ENCODE peak calls at places on chromosomes 1 and 21, in nine cellular contexts. Q is SK-N-SH, D is Panc1, C is spleen, R is K562, F is sigmoid colon, O is H1, H is transverse colon, S is prostate gland. A is an unnamed sample.

GRCh38 chr1:167443757-167444156 is 74.6 kb downstream of the CD247 start:
- DNase-seq in Q (no peak), D (no peak), C (no peak), R (no peak), F (no peak), O (no peak), H (no peak), S (no peak), A (no peak)

GRCh38 chr1:161907266-161907665 is 116.4 kb downstream of the OLFML2B start:
- DNase-seq in Q (no peak), D (no peak), C (no peak), R (no peak), F (no peak), O (no peak), H (no peak), S (no peak), A (no peak)

GRCh38 chr1:183567584-183567983 is 22.7 kb downstream of the NCF2 start:
- DNase-seq in Q (no peak), D (no peak), C (peak; percentile 93), R (peak; percentile 65), F (no peak), O (no peak), H (peak; percentile 63), S (no peak), A (no peak)

GRCh38 chr1:35443768-35444518 is 113.3 kb downstream of the KIAA0319L start:
- DNase-seq in Q (no peak), D (no peak), C (no peak), R (peak; percentile 30), F (no peak), O (no peak), H (no peak), S (no peak), A (no peak)

GRCh38 chr1:239672256-239672655 is 285.9 kb downstream of the CHRM3 start:
- DNase-seq in Q (no peak), D (no peak), C (no peak), R (no peak), F (no peak), O (no peak), H (no peak), S (no peak), A (no peak)

GRCh38 chr1:164576311-164577271 is 17.6 kb downstream of the PBX1 start:
- DNase-seq in Q (no peak), D (no peak), C (no peak), R (no peak), F (peak; percentile 74), O (no peak), H (no peak), S (no peak), A (peak; percentile 79)

GRCh38 chr21:29501451-29501850 is 202.7 kb downstream of the BACH1 start:
- DNase-seq in Q (no peak), D (no peak), C (no peak), R (no peak), F (no peak), O (no peak), H (no peak), S (no peak), A (no peak)

GRCh38 chr1:197671140-197671539 is 104.1 kb downstream of the DENND1B start:
- DNase-seq in Q (no peak), D (no peak), C (no peak), R (no peak), F (no peak), O (no peak), H (no peak), S (no peak), A (no peak)

GRCh38 chr1:115166531-115167091 is 77.3 kb upstream of the TSPAN2 start:
- DNase-seq in Q (no peak), D (no peak), C (no peak), R (no peak), F (no peak), O (no peak), H (no peak), S (no peak), A (no peak)

GRCh38 chr1:21292991-21293536 is 2.8 kb upstream of the ECE1 start:
- DNase-seq in Q (no peak), D (no peak), C (no peak), R (no peak), F (no peak), O (no peak), H (no peak), S (no peak), A (no peak)

GRCh38 chr1:37394574-37395464 is 79.6 kb upstream of the ZC3H12A start:
- DNase-seq in Q (peak; percentile 45), D (no peak), C (no peak), R (no peak), F (no peak), O (peak; percentile 69), H (no peak), S (no peak), A (no peak)

GRCh38 chr1:221740941-221741363 is 937 bp downstream of the DUSP10 start:
- DNase-seq in Q (peak; percentile 16), D (no peak), C (peak; percentile 78), R (no peak), F (peak; percentile 68), O (no peak), H (peak; percentile 13), S (peak; percentile 28), A (peak; percentile 51)

GRCh38 chr1:218361298-218362065 is 16.3 kb downstream of the TGFB2 start:
- DNase-seq in Q (peak; percentile 46), D (no peak), C (no peak), R (peak; percentile 22), F (no peak), O (no peak), H (no peak), S (no peak), A (no peak)

GRCh38 chr1:90925928-90926869 is 95.6 kb downstream of the ZNF644 start:
- DNase-seq in Q (no peak), D (peak; percentile 2), C (no peak), R (peak; percentile 66), F (no peak), O (peak; percentile 5), H (no peak), S (no peak), A (no peak)

GRCh38 chr1:236568285-236568894 is 35.9 kb downstream of the HEATR1 start:
- DNase-seq in Q (no peak), D (no peak), C (no peak), R (no peak), F (no peak), O (no peak), H (no peak), S (no peak), A (no peak)

GRCh38 chr1:192522673-192523072 is 52.9 kb upstream of the RGS1 start:
- DNase-seq in Q (no peak), D (no peak), C (no peak), R (no peak), F (no peak), O (no peak), H (no peak), S (no peak), A (no peak)

GRCh38 chr1:33009561-33009960 is 27.1 kb downstream of the AK2 start:
- DNase-seq in Q (no peak), D (no peak), C (no peak), R (peak; percentile 90), F (no peak), O (no peak), H (no peak), S (no peak), A (no peak)
- H3K4me1 ChIP-seq in Q (peaks cover 61% of the 10 kb centered on the region), D (peaks cover 3% of the 10 kb centered on the region), C (peaks cover 9% of the 10 kb centered on the region), R (peaks cover 7% of the 10 kb centered on the region), F (peaks cover 38% of the 10 kb centered on the region), O (peaks cover 2% of the 10 kb centered on the region), H (peaks cover 44% of the 10 kb centered on the region), S (peaks cover 20% of the 10 kb centered on the region), A (peaks cover 62% of the 10 kb centered on the region)

DNA sequence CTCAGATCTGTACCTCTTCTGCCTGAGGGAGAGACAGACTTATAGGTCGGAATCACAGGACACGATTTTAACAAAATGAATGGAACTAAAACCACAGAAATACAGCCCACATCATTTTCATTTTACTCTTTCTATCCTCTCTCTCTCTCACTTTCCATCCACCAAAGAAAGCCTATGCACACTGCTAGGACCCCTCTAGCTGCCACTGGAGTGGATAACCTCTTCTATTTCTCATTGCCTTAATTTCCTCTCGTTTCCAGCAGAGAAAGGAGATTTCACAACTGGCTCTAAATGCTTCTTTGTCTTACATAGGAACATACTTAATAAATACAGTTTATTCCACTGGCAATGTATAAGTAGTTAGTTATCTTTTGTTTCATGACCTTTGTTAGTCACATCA is 867.8 kb upstream of the ADGRL4 start:
- DNase-seq in Q (no peak), D (no peak), C (no peak), R (no peak), F (no peak), O (no peak), H (no peak), S (no peak), A (no peak)
- TF ChIP-seq POLR2AphosphoS5 in Q (no peak), D (no peak), C (no peak), R (no peak), F (no peak), O (no peak), H (no peak), S (no peak), A (no peak)

DNA sequence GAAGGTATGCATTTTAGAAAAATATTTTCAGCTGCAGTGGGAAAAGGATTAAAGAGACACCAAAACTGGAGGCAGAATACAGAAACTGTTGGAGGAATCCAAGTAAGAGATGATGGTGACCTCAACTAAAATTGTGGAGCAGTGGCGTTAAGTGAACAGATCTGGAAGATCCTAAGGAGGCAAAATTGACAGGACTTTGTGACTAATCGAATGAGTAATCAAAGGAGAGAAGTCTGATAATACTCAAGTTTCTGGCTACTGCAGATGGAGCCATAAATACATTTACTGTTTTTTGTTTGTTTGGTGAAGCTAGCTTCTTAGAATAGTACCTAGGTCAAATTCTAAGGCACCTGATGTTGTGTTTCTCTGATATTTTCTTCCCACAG is 3.1 kb downstream of the CTBS start:
- DNase-seq in Q (no peak), D (no peak), C (no peak), R (no peak), F (no peak), O (no peak), H (no peak), S (no peak), A (no peak)
- H3K4me1 ChIP-seq in Q (peaks cover 14% of the 10 kb centered on the region), D (peaks cover 33% of the 10 kb centered on the region), C (peaks cover 25% of the 10 kb centered on the region), R (peaks cover 8% of the 10 kb centered on the region), F (peaks cover 33% of the 10 kb centered on the region), O (peaks cover 8% of the 10 kb centered on the region), H (peaks cover 25% of the 10 kb centered on the region), S (no peaks in the 10 kb centered on the region), A (peaks cover 11% of the 10 kb centered on the region)

GRCh38 chr1:50458507-50458906 is 35.3 kb upstream of the DMRTA2 start:
- DNase-seq in Q (no peak), D (no peak), C (no peak), R (no peak), F (no peak), O (no peak), H (no peak), S (no peak), A (no peak)
- TF ChIP-seq POLR2AphosphoS5 in Q (no peak), D (no peak), C (no peak), R (no peak), F (no peak), O (no peak), H (no peak), S (no peak), A (no peak)

GRCh38 chr1:27614625-27615344 is 10.8 kb upstream of the AHDC1 start:
- DNase-seq in Q (peak; percentile 63), D (no peak), C (no peak), R (peak; percentile 82), F (no peak), O (no peak), H (no peak), S (no peak), A (no peak)
- H3K4me1 ChIP-seq in Q (peaks cover 6% of the 10 kb centered on the region), D (no peaks in the 10 kb centered on the region), C (peaks cover 67% of the 10 kb centered on the region), R (peaks cover 23% of the 10 kb centered on the region), F (peaks cover 7% of the 10 kb centered on the region), O (peaks cover 14% of the 10 kb centered on the region), H (peaks cover 5% of the 10 kb centered on the region), S (no peaks in the 10 kb centered on the region), A (peaks cover 28% of the 10 kb centered on the region)